ENCODE peak calls at places on chromosomes 16 and 17, in four cellular contexts. One of them, this sample, is unnamed.

GRCh38 chr16:56932588-56933265 is 785 bp downstream of the HERPUD1 start:
- DNase-seq in HepG2: peak; percentile 94
- DNase-seq in K562: peak; percentile 52
- DNase-seq in GM12878: no peak
- DNase-seq in this sample: peak; percentile 45

GRCh38 chr16:264440-264951 is 11.2 kb downstream of the RGS11 start:
- DNase-seq in HepG2: no peak
- DNase-seq in K562: no peak
- DNase-seq in GM12878: no peak
- DNase-seq in this sample: no peak

GRCh38 chr17:74730491-74731346 is 6.3 kb upstream of the RAB37 start:
- DNase-seq in HepG2: no peak
- DNase-seq in K562: no peak
- DNase-seq in GM12878: no peak
- DNase-seq in this sample: no peak

GRCh38 chr16:85430523-85431381 is 182.4 kb upstream of the GSE1 start:
- DNase-seq in HepG2: no peak
- DNase-seq in K562: no peak
- DNase-seq in GM12878: no peak
- DNase-seq in this sample: no peak

GRCh38 chr17:10089221-10089799 is 109.1 kb downstream of the GAS7 start:
- DNase-seq in HepG2: no peak
- DNase-seq in K562: no peak
- DNase-seq in GM12878: no peak
- DNase-seq in this sample: no peak

GRCh38 chr16:20851601-20852000 is 45.3 kb downstream of the REXO5 start:
- DNase-seq in HepG2: peak; percentile 72
- DNase-seq in K562: no peak
- DNase-seq in GM12878: no peak
- DNase-seq in this sample: no peak

GRCh38 chr16:86298166-86299131 is 211.9 kb upstream of the FOXF1 start:
- DNase-seq in HepG2: no peak
- DNase-seq in K562: no peak
- DNase-seq in GM12878: no peak
- DNase-seq in this sample: no peak

GRCh38 chr17:50721194-50722010 is 2.0 kb downstream of the LUC7L3 start:
- DNase-seq in HepG2: no peak
- DNase-seq in K562: no peak
- DNase-seq in GM12878: no peak
- DNase-seq in this sample: no peak

GRCh38 chr16:49884033-49884707 is 28.3 kb upstream of the ZNF423 start:
- DNase-seq in HepG2: peak; percentile 89
- DNase-seq in K562: no peak
- DNase-seq in GM12878: no peak
- DNase-seq in this sample: no peak

GRCh38 chr16:89422527-89422904 is 67.8 kb downstream of the ANKRD11 start:
- DNase-seq in HepG2: no peak
- DNase-seq in K562: no peak
- DNase-seq in GM12878: peak; percentile 85
- DNase-seq in this sample: no peak

GRCh38 chr17:73840829-73841228 is 196.6 kb upstream of the SDK2 start:
- DNase-seq in HepG2: no peak
- DNase-seq in K562: no peak
- DNase-seq in GM12878: no peak
- DNase-seq in this sample: no peak

GRCh38 chr17:54307326-54307725 is 484.6 kb downstream of the KIF2B start:
- DNase-seq in HepG2: no peak
- DNase-seq in K562: no peak
- DNase-seq in GM12878: no peak
- DNase-seq in this sample: no peak
- TF ChIP-seq FOXK2 in HepG2: no peak
- TF ChIP-seq FOXK2 in K562: no peak
- TF ChIP-seq FOXK2 in GM12878: no peak
- TF ChIP-seq FOXK2 in this sample: no peak

GRCh38 chr17:538096-538973 is 176.3 kb downstream of the VPS53 start:
- DNase-seq in HepG2: no peak
- DNase-seq in K562: no peak
- DNase-seq in GM12878: no peak
- DNase-seq in this sample: no peak
- TF ChIP-seq TARDBP in HepG2: no peak
- TF ChIP-seq TARDBP in K562: no peak
- TF ChIP-seq TARDBP in GM12878: no peak
- TF ChIP-seq TARDBP in this sample: no peak

DNA sequence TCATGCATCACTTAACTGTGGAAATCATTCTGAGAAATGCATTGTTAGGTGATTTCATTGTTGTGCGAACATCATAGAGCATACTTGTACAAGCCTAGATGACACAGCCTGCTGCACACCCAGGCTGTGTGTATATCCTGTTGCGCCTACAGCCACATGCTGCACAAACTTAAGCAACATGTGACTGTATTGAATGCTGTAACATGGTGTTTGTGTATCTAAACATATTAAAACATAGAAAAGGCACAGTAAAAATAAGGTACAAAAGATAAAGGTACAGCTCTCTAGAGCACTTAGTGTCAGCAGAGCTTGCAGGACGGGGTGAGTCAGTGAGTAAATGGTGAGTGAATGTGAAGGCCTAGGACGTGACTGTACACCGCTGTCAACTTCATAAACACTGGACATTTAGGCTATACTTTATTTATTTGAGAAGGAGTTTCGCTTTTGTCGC is 11.9 kb downstream of the FOXK2 start:
- DNase-seq in HepG2: no peak
- DNase-seq in K562: no peak
- DNase-seq in GM12878: no peak
- DNase-seq in this sample: no peak
- TF ChIP-seq FOXK2 in HepG2: no peak
- TF ChIP-seq FOXK2 in K562: no peak
- TF ChIP-seq FOXK2 in GM12878: no peak
- TF ChIP-seq FOXK2 in this sample: no peak

GRCh38 chr16:79535130-79535529 is 65.4 kb downstream of the MAF start:
- DNase-seq in HepG2: no peak
- DNase-seq in K562: no peak
- DNase-seq in GM12878: no peak
- DNase-seq in this sample: no peak

GRCh38 chr16:79534143-79534542 is 66.4 kb downstream of the MAF start:
- DNase-seq in HepG2: no peak
- DNase-seq in K562: no peak
- DNase-seq in GM12878: no peak
- DNase-seq in this sample: no peak

GRCh38 chr16:79533292-79533691 is 67.2 kb downstream of the MAF start:
- DNase-seq in HepG2: no peak
- DNase-seq in K562: no peak
- DNase-seq in GM12878: no peak
- DNase-seq in this sample: no peak

GRCh38 chr16:79537584-79537983 is 63.0 kb downstream of the MAF start:
- DNase-seq in HepG2: no peak
- DNase-seq in K562: no peak
- DNase-seq in GM12878: no peak
- DNase-seq in this sample: no peak

GRCh38 chr16:79536958-79537357 is 63.6 kb downstream of the MAF start:
- DNase-seq in HepG2: no peak
- DNase-seq in K562: no peak
- DNase-seq in GM12878: no peak
- DNase-seq in this sample: no peak
- TF ChIP-seq TARDBP in HepG2: no peak
- TF ChIP-seq TARDBP in K562: no peak
- TF ChIP-seq TARDBP in GM12878: no peak
- TF ChIP-seq TARDBP in this sample: no peak

DNA sequence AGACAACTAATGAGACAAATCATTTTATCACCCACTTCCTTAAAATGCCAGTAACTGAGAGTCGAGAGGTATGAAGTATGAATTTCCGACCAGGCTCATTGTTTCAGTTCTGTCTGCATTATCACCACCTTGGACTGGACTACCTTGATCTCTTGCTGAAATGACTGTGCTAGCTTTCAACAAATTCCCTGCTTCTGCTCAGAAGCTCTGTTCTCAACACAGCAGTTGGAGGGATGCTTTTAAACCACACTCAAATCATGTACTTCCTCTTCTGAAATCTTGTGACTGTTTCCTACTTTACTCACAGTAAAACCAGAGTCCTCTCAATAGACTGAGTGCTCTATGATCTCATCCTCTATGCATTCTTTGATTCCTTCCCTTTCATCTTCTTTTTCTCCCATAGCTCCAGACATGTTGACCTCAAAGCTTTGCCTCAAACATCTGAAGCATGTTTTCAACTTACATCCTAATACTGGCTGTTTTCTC is 195.8 kb downstream of the KCNJ2 start:
- DNase-seq in HepG2: no peak
- DNase-seq in K562: no peak
- DNase-seq in GM12878: peak; percentile 71
- DNase-seq in this sample: no peak
- TF ChIP-seq FOXK2 in HepG2: no peak
- TF ChIP-seq FOXK2 in K562: no peak
- TF ChIP-seq FOXK2 in GM12878: no peak
- TF ChIP-seq FOXK2 in this sample: no peak

DNA sequence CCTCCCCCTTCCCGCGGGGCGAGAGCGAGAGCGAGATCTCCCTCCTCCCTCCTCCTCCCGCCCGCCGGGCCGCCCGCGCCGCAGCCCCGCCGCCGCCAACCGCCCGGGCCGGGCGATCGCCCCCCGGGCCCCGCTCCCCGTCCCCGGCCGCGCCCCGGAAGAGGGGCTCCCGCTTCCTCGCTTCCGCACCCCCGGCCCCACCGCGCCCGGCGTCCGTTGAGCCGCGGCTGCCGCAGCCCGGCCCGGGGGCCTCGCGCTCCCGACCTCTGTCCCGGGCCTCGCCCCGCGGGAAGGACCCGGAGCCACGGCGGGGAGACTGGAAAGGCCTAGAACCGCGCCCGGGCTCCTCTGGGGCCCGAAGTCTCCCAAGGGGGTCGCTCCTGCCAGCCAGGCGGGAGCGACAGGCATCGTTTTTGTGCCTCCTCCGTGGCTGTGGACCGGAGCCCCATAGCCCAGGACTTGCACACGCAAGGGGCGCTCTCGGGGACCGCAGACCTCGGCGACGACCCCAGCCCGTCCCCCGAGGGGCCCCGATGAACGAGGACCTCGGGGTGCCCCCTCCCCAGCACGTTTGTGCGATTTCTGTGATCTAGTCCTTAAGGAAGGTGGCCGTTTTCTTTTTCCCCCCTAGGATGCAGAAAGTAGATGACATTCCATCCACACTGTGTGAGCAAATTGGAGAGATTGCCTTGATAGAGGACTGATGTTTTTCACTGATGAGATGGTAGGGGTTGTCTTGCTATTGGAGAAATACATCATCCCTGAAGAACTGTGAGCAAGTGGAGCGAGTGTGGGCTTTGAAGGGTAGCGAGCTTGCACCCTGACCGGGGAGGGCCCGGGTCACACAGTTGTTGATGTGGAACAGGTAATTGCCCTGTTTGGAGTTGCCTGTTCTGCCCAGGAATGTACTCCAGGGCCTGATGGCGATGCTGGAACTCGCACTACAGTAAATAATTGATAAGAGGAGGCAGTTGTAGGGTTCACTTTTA is 610 bp downstream of the BANP start:
- DNase-seq in HepG2: peak; percentile 48
- DNase-seq in K562: no peak
- DNase-seq in GM12878: no peak
- DNase-seq in this sample: peak; percentile 25
- TF ChIP-seq TARDBP in HepG2: peak; percentile 28
- TF ChIP-seq TARDBP in K562: no peak
- TF ChIP-seq TARDBP in GM12878: no peak
- TF ChIP-seq TARDBP in this sample: no peak

GRCh38 chr17:17077101-17077500 is 34.8 kb downstream of the MPRIP start:
- DNase-seq in HepG2: no peak
- DNase-seq in K562: no peak
- DNase-seq in GM12878: no peak
- DNase-seq in this sample: no peak

GRCh38 chr17:17079336-17079735 is 37.1 kb downstream of the MPRIP start:
- DNase-seq in HepG2: no peak
- DNase-seq in K562: no peak
- DNase-seq in GM12878: no peak
- DNase-seq in this sample: no peak

GRCh38 chr17:17079761-17080160 is 37.5 kb downstream of the MPRIP start:
- DNase-seq in HepG2: no peak
- DNase-seq in K562: no peak
- DNase-seq in GM12878: no peak
- DNase-seq in this sample: no peak

GRCh38 chr17:17078832-17079231 is 36.6 kb downstream of the MPRIP start:
- DNase-seq in HepG2: no peak
- DNase-seq in K562: no peak
- DNase-seq in GM12878: no peak
- DNase-seq in this sample: no peak

DNA sequence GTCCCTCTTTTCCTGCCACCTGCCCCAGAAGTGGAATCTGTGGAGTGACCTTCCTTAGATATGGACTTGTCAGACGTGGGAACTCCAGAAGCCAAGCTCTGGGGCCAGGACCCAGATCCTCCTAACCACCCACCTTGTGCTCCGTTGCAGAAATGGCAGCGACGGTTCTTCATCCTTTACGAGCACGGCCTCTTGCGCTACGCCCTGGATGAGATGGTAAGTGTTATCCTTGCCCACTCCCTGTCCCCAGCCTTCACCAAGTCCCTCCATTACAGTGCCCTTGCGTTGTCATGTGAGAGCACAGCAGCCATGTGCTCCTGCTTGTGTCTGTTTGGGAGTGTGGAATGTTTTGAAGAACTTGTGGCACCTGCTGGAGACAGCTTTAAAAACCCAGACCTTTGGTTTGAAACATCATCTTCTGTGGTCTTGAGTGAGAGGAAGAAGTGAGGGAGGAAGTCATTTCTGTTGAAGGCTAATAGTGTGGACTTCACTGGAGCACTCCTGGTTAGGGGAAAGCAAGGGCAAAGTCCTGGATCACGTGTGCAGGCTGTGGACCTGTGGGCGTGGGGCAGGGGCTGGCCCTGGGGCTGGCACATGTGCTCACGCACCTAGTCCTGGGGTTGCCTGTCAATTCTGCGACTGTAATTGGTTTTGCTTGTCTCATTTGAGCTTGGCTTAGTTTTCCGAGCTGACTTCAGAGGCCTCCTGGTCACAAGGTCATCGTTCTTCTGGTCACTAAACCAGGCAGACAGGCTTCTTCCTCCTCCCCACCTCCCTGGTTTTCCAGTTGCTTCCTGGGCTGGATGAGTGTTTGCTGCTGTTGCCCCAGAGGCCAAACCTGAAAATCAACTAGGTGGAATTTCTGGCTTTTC is 35.8 kb downstream of the MPRIP start:
- DNase-seq in HepG2: peak; percentile 73
- DNase-seq in K562: no peak
- DNase-seq in GM12878: no peak
- DNase-seq in this sample: no peak
- TF ChIP-seq FOXK2 in HepG2: no peak
- TF ChIP-seq FOXK2 in K562: no peak
- TF ChIP-seq FOXK2 in GM12878: no peak
- TF ChIP-seq FOXK2 in this sample: no peak

GRCh38 chr17:4616456-4616855 is 25.0 kb downstream of the ALOX15 start:
- DNase-seq in HepG2: no peak
- DNase-seq in K562: no peak
- DNase-seq in GM12878: no peak
- DNase-seq in this sample: no peak
- TF ChIP-seq TARDBP in HepG2: no peak
- TF ChIP-seq TARDBP in K562: no peak
- TF ChIP-seq TARDBP in GM12878: no peak
- TF ChIP-seq TARDBP in this sample: no peak

GRCh38 chr16:75193730-75194444 is 13.1 kb downstream of the CTRB2 start:
- DNase-seq in HepG2: no peak
- DNase-seq in K562: no peak
- DNase-seq in GM12878: no peak
- DNase-seq in this sample: no peak
- TF ChIP-seq FOXK2 in HepG2: no peak
- TF ChIP-seq FOXK2 in K562: no peak
- TF ChIP-seq FOXK2 in GM12878: no peak
- TF ChIP-seq FOXK2 in this sample: no peak

This sample was measured in HEK293T.